ENCODE peak calls at places on chromosomes 12 and 14, in four cellular contexts. S is nephron progenitor cell; W is activated naive CD8-positive, alpha-beta T cell treated with anti-CD3 and anti-CD28 coated beads, Interleukin-2, amount 50 U/mL, for 16 hours; M is left cardiac atrium. R is an unnamed sample.

GRCh38 chr14:75450381-75451276 is 22.8 kb downstream of the JDP2 start:
- DNase-seq in S (no peak), W (no peak), M (peak), R (peak)

GRCh38 chr14:64363265-64363840 is 24.8 kb upstream of the MTHFD1 start:
- DNase-seq in S (no peak), W (no peak), M (no peak), R (no peak)

GRCh38 chr14:23984891-23985607 is 3.7 kb upstream of the DHRS4L2 start:
- DNase-seq in S (no peak), W (no peak), M (no peak), R (no peak)

GRCh38 chr14:89401783-89402182 is 15.2 kb downstream of the FOXN3 start:
- DNase-seq in S (no peak), W (no peak), M (no peak), R (no peak)

GRCh38 chr12:132465269-132466190 is 24.4 kb upstream of the FBRSL1 start:
- DNase-seq in S (peak), W (no peak), M (no peak), R (no peak)

GRCh38 chr14:88002421-88002820 is 2.5 kb upstream of the GPR65 start:
- DNase-seq in S (no peak), W (no peak), M (no peak), R (no peak)

GRCh38 chr12:81257952-81258551 is 180.2 kb downstream of the ACSS3 start:
- DNase-seq in S (no peak), W (no peak), M (no peak), R (no peak)

GRCh38 chr12:5872745-5873144 is 72.3 kb downstream of the ANO2 start:
- DNase-seq in S (peak), W (no peak), M (no peak), R (no peak)

GRCh38 chr12:122080149-122081107 is 1.9 kb downstream of the MLXIP start:
- DNase-seq in S (no peak), W (no peak), M (peak), R (peak)

GRCh38 chr14:65949711-65950516 is 536.3 kb upstream of the CCDC196 start:
- DNase-seq in S (no peak), W (no peak), M (peak), R (no peak)

GRCh38 chr12:12788675-12789368 is 3.4 kb downstream of the APOLD1 start:
- DNase-seq in S (peak), W (peak), M (peak), R (peak)

GRCh38 chr12:44584625-44585024 is 291.5 kb downstream of the NELL2 start:
- DNase-seq in S (no peak), W (no peak), M (no peak), R (no peak)

GRCh38 chr12:25715147-25715546 is 162.1 kb upstream of the LMNTD1 start:
- DNase-seq in S (no peak), W (no peak), M (no peak), R (no peak)

GRCh38 chr12:101372431-101372830 is 35.1 kb downstream of the ARL1 start:
- DNase-seq in S (no peak), W (no peak), M (no peak), R (no peak)

GRCh38 chr12:42372154-42372791 is 46.3 kb downstream of the PPHLN1 start:
- DNase-seq in S (peak), W (no peak), M (no peak), R (no peak)

GRCh38 chr12:107494331-107494730 is 191.3 kb upstream of the PWP1 start:
- DNase-seq in S (no peak), W (no peak), M (no peak), R (no peak)

R was measured in aorta.